ENCODE peak calls at places on chromosome 9, in seven cellular contexts. W is neural progenitor cell, P is thyroid gland, I is fibroblast of lung, M is tibial artery, A is A549, E is HepG2. L is an unnamed sample. For H3K4me1, the result is how much of the 10 kb centered on the place peaks cover.

GRCh38 chr9:89661391-89661949 is 56.7 kb downstream of the GADD45G start:
- DNase-seq in W (no peak), P (no peak), I (no peak), M (peak), A (no peak), E (peak), L (peak)

GRCh38 chr9:101398930-101399640 is 434 bp downstream of the ZNF189 start:
- DNase-seq in W (no peak), P (peak), I (peak), M (no peak), A (no peak), E (no peak), L (no peak)

GRCh38 chr9:137485343-137486140 is 26.4 kb upstream of the NSMF start:
- DNase-seq in W (no peak), P (no peak), I (no peak), M (no peak), A (no peak), E (no peak), L (no peak)

GRCh38 chr9:33117306-33117705 is 40.8 kb upstream of the SMU1 start:
- DNase-seq in W (no peak), P (no peak), I (peak), M (no peak), A (no peak), E (no peak), L (no peak)

GRCh38 chr9:74499111-74499601 is 2.0 kb downstream of the RORB start:
- DNase-seq in W (peak), P (no peak), I (no peak), M (no peak), A (no peak), E (no peak), L (no peak)

GRCh38 chr9:107954303-107954702 is 464.7 kb upstream of the KLF4 start:
- DNase-seq in W (no peak), P (no peak), I (no peak), M (no peak), A (no peak), E (no peak), L (no peak)

GRCh38 chr9:211557-211956 is 3.1 kb upstream of the DOCK8 start:
- DNase-seq in W (no peak), P (no peak), I (no peak), M (no peak), A (no peak), E (no peak), L (no peak)

GRCh38 chr9:27351438-27351837 is 54.5 kb upstream of the EQTN start:
- DNase-seq in W (no peak), P (no peak), I (peak), M (no peak), A (no peak), E (no peak), L (no peak)

GRCh38 chr9:100088202-100088601 is 10.6 kb downstream of the ERP44 start:
- DNase-seq in W (no peak), P (no peak), I (no peak), M (no peak), A (no peak), E (no peak), L (no peak)

GRCh38 chr9:78221425-78221824 is 14.4 kb upstream of the CEP78 start:
- DNase-seq in W (no peak), P (no peak), I (peak), M (no peak), A (no peak), E (no peak), L (no peak)

GRCh38 chr9:5557606-5558587 is 47.6 kb downstream of the PDCD1LG2 start:
- DNase-seq in W (peak), P (no peak), I (peak), M (peak), A (no peak), E (no peak), L (no peak)

GRCh38 chr9:114454652-114455051 is 50.6 kb downstream of the WHRN start:
- DNase-seq in W (no peak), P (no peak), I (no peak), M (no peak), A (no peak), E (peak), L (no peak)

GRCh38 chr9:5869315-5870019 is 21.2 kb upstream of the MLANA start:
- DNase-seq in W (peak), P (no peak), I (no peak), M (no peak), A (peak), E (peak), L (no peak)

GRCh38 chr9:120353501-120353900 is 226.5 kb downstream of the CDK5RAP2 start:
- DNase-seq in W (no peak), P (no peak), I (peak), M (no peak), A (no peak), E (no peak), L (no peak)

GRCh38 chr9:129100383-129101169 is 10.0 kb downstream of the CRAT start:
- DNase-seq in W (no peak), P (no peak), I (no peak), M (no peak), A (no peak), E (no peak), L (peak)

GRCh38 chr9:135926402-135927194 is 19.3 kb upstream of the CAMSAP1 start:
- DNase-seq in W (no peak), P (no peak), I (peak), M (peak), A (peak), E (no peak), L (no peak)

GRCh38 chr9:33211695-33212393 is 28.1 kb upstream of the SPINK4 start:
- DNase-seq in W (peak), P (no peak), I (peak), M (no peak), A (peak), E (no peak), L (no peak)

GRCh38 chr9:132348676-132349075 is 6.1 kb downstream of the SETX start:
- DNase-seq in W (no peak), P (peak), I (no peak), M (no peak), A (no peak), E (no peak), L (no peak)

GRCh38 chr9:69062195-69062594 is 26.6 kb downstream of the FXN start:
- DNase-seq in W (no peak), P (no peak), I (no peak), M (no peak), A (no peak), E (no peak), L (no peak)

GRCh38 chr9:14418262-14419200 is 104.6 kb upstream of the NFIB start:
- DNase-seq in W (no peak), P (no peak), I (peak), M (no peak), A (no peak), E (no peak), L (no peak)

GRCh38 chr9:112894031-112894430 is 3.4 kb upstream of the SLC46A2 start:
- DNase-seq in W (no peak), P (no peak), I (no peak), M (no peak), A (no peak), E (no peak), L (no peak)

DNA sequence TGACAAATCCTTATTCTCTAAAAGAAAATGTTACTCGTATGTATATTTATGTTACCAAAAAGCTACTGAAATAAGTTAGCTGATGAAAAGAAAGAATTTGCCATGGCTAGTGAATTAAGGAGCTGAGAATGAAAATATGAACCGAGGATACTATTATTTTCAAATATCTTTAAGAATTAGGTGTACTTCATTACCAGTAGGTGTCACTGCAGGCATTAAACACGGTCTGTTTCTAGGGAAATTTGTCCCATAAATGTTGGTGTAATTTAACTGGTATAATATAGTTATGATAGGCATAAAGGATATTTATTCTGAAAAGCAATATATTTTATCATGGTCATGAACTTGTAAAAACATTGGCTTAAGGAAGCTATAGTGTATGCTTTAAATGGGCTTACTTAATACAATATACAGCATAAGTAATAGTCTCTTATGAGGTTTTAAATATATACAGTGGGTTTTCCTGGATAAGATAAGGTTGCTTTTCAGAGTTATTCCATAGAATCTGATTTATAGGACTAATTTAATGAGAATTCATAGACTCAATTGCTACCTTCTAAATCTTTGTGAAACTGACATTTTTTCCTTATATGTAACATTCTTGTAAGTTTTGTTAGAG is 72.4 kb upstream of the MPDZ start:
- DNase-seq in W (peak), P (no peak), I (peak), M (no peak), A (peak), E (peak), L (no peak)
- H3K4me1 ChIP-seq in W (under half), P (under half), I (under half), M (under half), A (under half), E (under half), L (under half)

GRCh38 chr9:133958756-133959155 is 33.4 kb downstream of the VAV2 start:
- DNase-seq in W (no peak), P (no peak), I (no peak), M (no peak), A (no peak), E (no peak), L (no peak)

GRCh38 chr9:133957328-133957727 is 34.8 kb downstream of the VAV2 start:
- DNase-seq in W (no peak), P (no peak), I (no peak), M (no peak), A (no peak), E (no peak), L (no peak)

GRCh38 chr9:133954862-133955529 is 37.1 kb downstream of the VAV2 start:
- DNase-seq in W (no peak), P (no peak), I (no peak), M (no peak), A (no peak), E (no peak), L (no peak)

GRCh38 chr9:133955821-133956411 is 36.2 kb downstream of the VAV2 start:
- DNase-seq in W (peak), P (no peak), I (peak), M (no peak), A (no peak), E (no peak), L (no peak)

GRCh38 chr9:133956520-133957076 is 35.5 kb downstream of the VAV2 start:
- DNase-seq in W (peak), P (peak), I (peak), M (no peak), A (no peak), E (no peak), L (no peak)
- H3K4me1 ChIP-seq in W (half or more), P (under half), I (under half), M (under half), A (under half), E (under half), L (under half)

GRCh38 chr9:35517552-35518211 is 27.8 kb downstream of the RUSC2 start:
- DNase-seq in W (no peak), P (peak), I (no peak), M (no peak), A (no peak), E (no peak), L (no peak)
- H3K4me1 ChIP-seq in W (under half), P (half or more), I (half or more), M (under half), A (half or more), E (half or more), L (half or more)

DNA sequence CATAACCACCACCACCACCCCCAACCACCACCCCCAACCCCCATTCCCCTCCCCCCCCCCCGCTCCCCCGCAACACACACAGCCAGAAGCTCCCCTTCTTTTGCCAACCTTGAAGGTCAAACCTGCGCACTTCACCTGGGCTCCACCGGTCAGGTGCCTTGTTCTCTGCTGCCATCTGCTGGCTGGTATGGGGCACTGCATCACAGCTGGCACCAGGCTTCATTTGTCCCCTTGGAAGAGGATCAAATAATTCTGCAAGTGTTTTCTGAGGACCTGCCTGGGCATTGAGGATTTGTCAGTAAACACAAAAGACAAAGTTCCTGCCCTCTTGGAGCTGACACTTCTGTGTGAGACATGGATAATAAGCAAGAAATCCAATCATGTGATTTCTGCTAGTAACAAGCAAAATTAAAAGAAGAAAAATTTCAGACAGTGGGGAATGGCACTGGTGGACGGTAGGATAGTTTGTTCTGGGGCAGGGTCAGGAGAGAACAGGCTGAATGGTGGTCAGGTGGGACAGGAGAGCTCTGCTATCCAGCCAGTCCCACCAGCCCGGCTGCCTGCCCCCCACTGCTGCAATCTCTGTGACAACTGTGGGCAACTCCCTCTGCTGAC is 55.6 kb upstream of the LMX1B start:
- DNase-seq in W (peak), P (peak), I (peak), M (no peak), A (peak), E (peak), L (peak)
- H3K4me1 ChIP-seq in W (under half), P (under half), I (under half), M (under half), A (under half), E (under half), L (under half)

DNA sequence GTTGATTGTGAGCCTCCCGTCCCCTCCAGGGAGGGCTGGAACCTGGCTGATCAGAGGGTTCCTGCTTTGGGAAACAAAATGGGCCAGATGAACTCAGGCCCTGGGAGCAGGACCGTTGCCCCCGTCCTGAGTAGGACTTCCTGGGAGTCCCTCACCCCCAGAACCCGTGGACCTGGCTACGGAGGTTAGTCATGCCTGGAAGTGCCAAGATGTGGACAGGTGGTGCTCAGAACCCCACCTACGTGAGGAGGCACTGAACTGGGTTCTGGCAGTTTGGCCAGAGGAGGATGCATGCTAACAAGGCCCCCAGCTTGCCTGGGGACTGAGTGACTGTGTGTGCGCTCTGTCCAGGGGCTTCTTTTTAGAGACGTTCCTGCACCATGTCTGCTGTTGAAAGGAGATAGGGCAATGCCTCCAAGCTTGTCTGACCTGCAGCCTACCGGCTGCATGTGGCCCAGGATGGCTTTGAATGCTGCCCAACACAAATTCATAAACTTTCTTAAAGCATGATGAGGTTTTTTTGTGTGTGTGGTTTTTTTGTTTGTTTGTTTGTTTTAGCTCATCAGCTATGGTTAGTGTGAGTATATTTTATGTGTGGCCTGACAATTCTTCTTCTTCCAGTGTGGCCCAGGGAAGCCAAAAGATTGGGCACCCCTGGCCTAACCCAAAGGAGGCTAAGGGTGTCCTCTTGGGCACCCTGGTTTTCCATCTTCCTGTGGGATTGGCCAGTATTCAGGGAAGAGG is 1.8 kb upstream of the DAB2IP start:
- DNase-seq in W (no peak), P (no peak), I (no peak), M (no peak), A (no peak), E (no peak), L (no peak)
- H3K4me1 ChIP-seq in W (under half), P (under half), I (under half), M (under half), A (under half), E (half or more), L (under half)

GRCh38 chr9:92737611-92738299 is 26.9 kb downstream of the BICD2 start:
- DNase-seq in W (no peak), P (no peak), I (no peak), M (peak), A (no peak), E (no peak), L (no peak)

GRCh38 chr9:92740015-92740408 is 24.6 kb downstream of the BICD2 start:
- DNase-seq in W (no peak), P (no peak), I (peak), M (no peak), A (no peak), E (no peak), L (no peak)

GRCh38 chr9:92739346-92740014 is 25.2 kb downstream of the BICD2 start:
- DNase-seq in W (no peak), P (no peak), I (no peak), M (peak), A (no peak), E (no peak), L (no peak)

GRCh38 chr9:92736816-92737606 is 27.6 kb downstream of the BICD2 start:
- DNase-seq in W (no peak), P (no peak), I (no peak), M (peak), A (no peak), E (no peak), L (no peak)

GRCh38 chr9:92738661-92739081 is 26.0 kb downstream of the BICD2 start:
- DNase-seq in W (no peak), P (no peak), I (no peak), M (peak), A (no peak), E (no peak), L (peak)
- H3K4me1 ChIP-seq in W (under half), P (under half), I (under half), M (under half), A (under half), E (under half), L (under half)